ENCODE peak calls at places on chromosomes 11 and 22, in five cellular contexts. J, T, F, P and L are unnamed samples. For H4K20me1, the result is how much of the 10 kb centered on the place peaks cover.

GRCh38 chr22:27687984-27688545 is 113.5 kb downstream of the MN1 start:
- DNase-seq in J (no peak), F (no peak), T (peak), P (no peak), L (no peak)

GRCh38 chr11:125671561-125671960 is 9.1 kb downstream of the ACRV1 start:
- DNase-seq in J (no peak), F (no peak), P (no peak), T (no peak), L (no peak)

GRCh38 chr11:57213282-57214086 is 23.6 kb downstream of the APLNR start:
- DNase-seq in J (no peak), P (no peak), F (no peak), T (no peak), L (no peak)

GRCh38 chr11:1837171-1838076 is 1.4 kb upstream of the TNNI2 start:
- DNase-seq in P (peak), T (peak), J (peak), F (no peak), L (no peak)

GRCh38 chr11:102155676-102156075 is 45.4 kb downstream of the YAP1 start:
- DNase-seq in P (no peak), J (no peak), F (no peak), T (no peak), L (no peak)

GRCh38 chr11:8369592-8370205 is 106.0 kb upstream of the LMO1 start:
- DNase-seq in P (no peak), T (no peak), F (no peak), J (no peak), L (no peak)

GRCh38 chr11:86802601-86803051 is 2.3 kb downstream of the PRSS23 start:
- DNase-seq in F (no peak), T (peak), J (no peak), P (peak), L (peak)

GRCh38 chr11:116610190-116610589 is 162.6 kb downstream of the BUD13 start:
- DNase-seq in J (no peak), F (no peak), T (no peak), P (no peak), L (no peak)

GRCh38 chr11:65796726-65797601 is 10.1 kb downstream of the OVOL1 start:
- DNase-seq in F (no peak), J (no peak), T (no peak), P (no peak), L (no peak)

GRCh38 chr11:10490032-10490397 is 35.0 kb downstream of the AMPD3 start:
- DNase-seq in T (no peak), F (no peak), P (peak), J (no peak), L (no peak)

GRCh38 chr11:1497600-1497999 is 11.0 kb upstream of the MOB2 start:
- DNase-seq in J (no peak), F (no peak), T (no peak), P (no peak), L (no peak)

GRCh38 chr11:61021661-61022212 is 50.3 kb downstream of the CD6 start:
- DNase-seq in F (no peak), J (peak), T (no peak), P (peak), L (no peak)

GRCh38 chr11:48081151-48082010 is 101.0 kb downstream of the PTPRJ start:
- DNase-seq in T (no peak), P (no peak), F (no peak), J (no peak), L (no peak)

DNA sequence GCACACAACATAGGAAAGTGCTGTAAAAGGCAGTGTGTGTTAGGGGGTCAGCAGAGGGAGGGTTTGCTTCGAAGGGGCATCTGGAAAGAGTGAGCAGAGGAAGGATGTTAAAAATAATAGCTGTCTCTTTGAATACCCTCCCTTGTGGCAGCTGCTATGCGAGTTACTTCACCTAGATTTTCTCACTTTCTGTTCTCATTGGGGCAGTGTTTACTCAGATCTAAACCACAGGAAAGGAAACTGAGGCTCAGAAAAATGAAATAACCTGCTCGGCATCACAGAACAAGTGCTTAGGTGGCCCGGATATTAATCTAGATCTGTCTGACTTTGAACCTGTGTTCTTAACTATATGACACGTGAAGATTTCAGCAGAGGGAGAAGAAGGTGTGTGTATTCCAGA is 125.3 kb downstream of the C11orf91 start:
- DNase-seq in P (no peak), J (no peak), F (peak), T (no peak), L (no peak)
- TF ChIP-seq ZNF274 in P (no peak), J (no peak), F (no peak), T (no peak), L (no peak)

DNA sequence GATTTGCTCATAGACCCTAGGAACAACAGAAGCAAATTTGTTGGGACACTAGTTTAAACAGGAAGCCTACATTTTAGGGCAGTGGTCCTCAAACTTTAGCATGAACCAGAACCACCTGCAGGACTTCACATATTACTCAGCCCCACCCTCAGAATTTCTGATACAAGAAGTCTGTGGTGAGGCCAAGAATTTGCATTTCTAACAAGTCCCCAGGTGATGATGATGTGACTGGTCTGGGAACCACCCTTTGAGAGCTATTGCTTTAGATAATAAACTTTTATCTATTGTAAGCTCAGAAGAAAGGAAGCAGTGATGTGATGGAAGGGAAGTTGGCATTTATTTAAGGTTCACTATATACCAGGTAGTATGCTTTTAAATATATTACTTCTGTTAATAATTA is 194.0 kb downstream of the FAM181B start:
- DNase-seq in P (no peak), F (no peak), T (no peak), J (no peak), L (no peak)
- H4K20me1 ChIP-seq in P (under half), F (under half), T (under half), J (under half), L (under half)

GRCh38 chr11:73463359-73463758 is 87.2 kb downstream of the RELT start:
- DNase-seq in T (no peak), J (no peak), P (no peak), F (no peak), L (no peak)

GRCh38 chr11:73467505-73467904 is 91.3 kb downstream of the RELT start:
- DNase-seq in P (no peak), F (no peak), T (no peak), J (no peak), L (no peak)

GRCh38 chr11:73466643-73467042 is 90.4 kb downstream of the RELT start:
- DNase-seq in T (no peak), J (no peak), P (no peak), F (no peak), L (no peak)

GRCh38 chr11:73464347-73464746 is 88.1 kb downstream of the RELT start:
- DNase-seq in T (no peak), F (no peak), P (no peak), J (no peak), L (no peak)

DNA sequence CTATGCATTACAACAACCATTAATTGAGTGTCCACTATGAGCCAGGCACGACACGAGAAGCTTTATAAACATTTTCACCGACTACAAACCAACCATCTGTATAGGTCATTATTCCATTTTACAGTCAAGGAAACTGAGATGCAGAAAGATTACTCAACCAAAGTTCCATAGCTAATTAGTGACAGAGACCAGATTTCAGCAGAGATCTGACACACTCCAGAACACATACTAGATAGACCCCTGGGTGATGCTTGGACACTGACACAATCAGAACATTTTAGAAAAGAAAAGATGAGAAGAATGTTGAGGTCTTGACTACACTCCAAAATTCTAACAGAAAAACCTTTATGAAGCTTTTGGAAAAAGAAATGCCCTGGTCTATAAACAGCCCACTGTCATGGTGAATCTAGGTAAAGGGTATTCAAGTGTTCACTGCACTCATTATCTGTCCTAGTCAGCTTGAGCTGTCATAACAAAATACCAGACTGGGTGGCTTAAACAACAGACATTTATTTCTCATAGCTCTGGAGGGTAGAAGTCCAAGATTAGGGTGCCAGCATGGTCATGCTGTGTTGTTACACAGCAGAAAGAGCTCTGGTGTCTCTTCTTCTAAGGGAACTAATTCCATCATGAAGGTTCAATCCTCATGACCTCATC is 88.9 kb downstream of the RELT start:
- DNase-seq in T (no peak), J (no peak), P (no peak), F (no peak), L (no peak)
- TF ChIP-seq ZNF274 in T (no peak), J (no peak), P (no peak), F (no peak), L (no peak)

GRCh38 chr22:50361688-50362087 is 18.6 kb downstream of the PPP6R2 start:
- DNase-seq in P (no peak), J (no peak), F (no peak), T (no peak), L (no peak)
- H4K20me1 ChIP-seq in P (under half), J (under half), F (under half), T (under half), L (under half)

GRCh38 chr22:23001463-23001862 is 68.9 kb upstream of the GNAZ start:
- DNase-seq in J (no peak), T (no peak), P (no peak), F (no peak), L (no peak)
- TF ChIP-seq ZNF274 in J (no peak), T (no peak), P (no peak), F (no peak), L (no peak)

GRCh38 chr11:45333506-45333971 is 47.4 kb upstream of the SYT13 start:
- DNase-seq in T (peak), F (no peak), P (peak), J (no peak), L (peak)

GRCh38 chr11:45334410-45334809 is 48.3 kb upstream of the SYT13 start:
- DNase-seq in T (no peak), P (no peak), F (no peak), J (no peak), L (no peak)

GRCh38 chr11:45332486-45332934 is 46.4 kb upstream of the SYT13 start:
- DNase-seq in F (no peak), J (no peak), P (peak), T (peak), L (peak)

GRCh38 chr11:45333023-45333422 is 46.9 kb upstream of the SYT13 start:
- DNase-seq in T (no peak), J (no peak), P (no peak), F (no peak), L (no peak)

GRCh38 chr11:45331839-45332485 is 45.8 kb upstream of the SYT13 start:
- DNase-seq in T (no peak), J (no peak), P (no peak), F (no peak), L (no peak)
- H4K20me1 ChIP-seq in T (under half), J (under half), P (under half), F (under half), L (under half)